ENCODE peak calls at places on chromosomes 16 and 17, in six cellular contexts. Z is NB4, P is adipocyte, H is esophagus squamous epithelium, J is PC-3, F is tibial artery. R is an unnamed sample.

GRCh38 chr17:17098426-17099035 is 56.3 kb downstream of the MPRIP start:
- DNase-seq in Z (no peak), P (peak), H (no peak), J (no peak), F (peak), R (no peak)

GRCh38 chr17:15154618-15155017 is 110.5 kb downstream of the PMP22 start:
- DNase-seq in Z (peak), P (peak), H (no peak), J (no peak), F (no peak), R (no peak)

GRCh38 chr17:57294629-57295501 is 38.5 kb downstream of the MSI2 start:
- DNase-seq in Z (peak), P (no peak), H (no peak), J (peak), F (no peak), R (no peak)

GRCh38 chr16:18975109-18975508 is 8.6 kb upstream of the TMC7 start:
- DNase-seq in Z (no peak), P (no peak), H (no peak), J (no peak), F (no peak), R (no peak)

GRCh38 chr16:16067127-16067526 is 117.7 kb downstream of the ABCC1 start:
- DNase-seq in Z (no peak), P (no peak), H (no peak), J (no peak), F (peak), R (no peak)

GRCh38 chr16:12788758-12789157 is 14.9 kb downstream of the CPPED1 start:
- DNase-seq in Z (no peak), P (no peak), H (no peak), J (no peak), F (no peak), R (no peak)

GRCh38 chr17:79907855-79908254 is 68.6 kb upstream of the CBX4 start:
- DNase-seq in Z (no peak), P (no peak), H (no peak), J (no peak), F (no peak), R (no peak)

GRCh38 chr17:48719642-48720262 is 2.6 kb downstream of the PRAC1 start:
- DNase-seq in Z (no peak), P (no peak), H (no peak), J (peak), F (no peak), R (no peak)

GRCh38 chr16:1553976-1554825 is 20.7 kb downstream of the TMEM204 start:
- DNase-seq in Z (no peak), P (no peak), H (no peak), J (no peak), F (no peak), R (no peak)

GRCh38 chr16:54715011-54715410 is 215.7 kb upstream of the IRX5 start:
- DNase-seq in Z (no peak), P (no peak), H (no peak), J (no peak), F (no peak), R (no peak)
- H3K4me3 ChIP-seq in Z (no peak), P (no peak), H (no peak), J (no peak), F (no peak), R (no peak)

GRCh38 chr16:50809561-50809960 is 67.7 kb downstream of the CYLD start:
- DNase-seq in Z (no peak), P (no peak), H (no peak), J (no peak), F (no peak), R (peak)

GRCh38 chr16:50804290-50804907 is 62.5 kb downstream of the CYLD start:
- DNase-seq in Z (no peak), P (no peak), H (no peak), J (no peak), F (no peak), R (no peak)

GRCh38 chr16:50802958-50803357 is 61.1 kb downstream of the CYLD start:
- DNase-seq in Z (no peak), P (no peak), H (no peak), J (no peak), F (no peak), R (no peak)

GRCh38 chr16:50808929-50809538 is 67.1 kb downstream of the CYLD start:
- DNase-seq in Z (no peak), P (no peak), H (no peak), J (no peak), F (no peak), R (no peak)

GRCh38 chr16:50806099-50807062 is 64.5 kb downstream of the CYLD start:
- DNase-seq in Z (peak), P (peak), H (peak), J (peak), F (peak), R (peak)
- H3K4me3 ChIP-seq in Z (peak), P (peak), H (peak), J (peak), F (peak), R (peak)

GRCh38 chr16:534089-534635 is 6.7 kb downstream of the CAPN15 start:
- DNase-seq in Z (no peak), P (no peak), H (no peak), J (no peak), F (no peak), R (no peak)
- H3K4me3 ChIP-seq in Z (no peak), P (no peak), H (no peak), J (no peak), F (no peak), R (no peak)

GRCh38 chr16:31474173-31474714 is 2.3 kb downstream of the TGFB1I1 start:
- DNase-seq in Z (peak), P (peak), H (no peak), J (no peak), F (no peak), R (no peak)
- H3K4me3 ChIP-seq in Z (no peak), P (no peak), H (no peak), J (no peak), F (no peak), R (no peak)

R was measured in GM12865.